ENCODE peak calls at places on chromosomes 11 and 22, in seven cellular contexts. X, M, G, Q, E, A and F are unnamed samples. For H3K9me3 and H3K27me3, the result is how much of the 10 kb centered on the place peaks cover.

GRCh38 chr11:47410404-47411264 is 2.2 kb downstream of the SLC39A13 start:
- DNase-seq in E (no peak), M (no peak), G (no peak), A (no peak), X (no peak), Q (no peak), F (no peak)

GRCh38 chr11:109902764-109903436 is 190.3 kb upstream of the ZC3H12C start:
- DNase-seq in A (no peak), Q (no peak), X (no peak), M (no peak), E (no peak), G (no peak), F (no peak)

GRCh38 chr22:29842740-29843139 is 4.7 kb upstream of the ASCC2 start:
- DNase-seq in G (peak), M (no peak), E (peak), X (peak), Q (no peak), A (no peak), F (peak)

GRCh38 chr22:40175571-40176105 is 2.1 kb upstream of the TNRC6B start:
- DNase-seq in G (no peak), X (peak), Q (no peak), M (no peak), E (no peak), A (no peak), F (no peak)

GRCh38 chr11:34887260-34887659 is 28.9 kb downstream of the APIP start:
- DNase-seq in G (no peak), Q (no peak), A (no peak), M (no peak), E (no peak), X (no peak), F (no peak)

GRCh38 chr22:24871611-24872205 is 65.7 kb downstream of the SGSM1 start:
- DNase-seq in G (no peak), Q (no peak), X (no peak), A (no peak), M (no peak), E (no peak), F (no peak)

GRCh38 chr11:127627629-127628462 is 627.3 kb upstream of the KIRREL3 start:
- DNase-seq in G (no peak), A (no peak), M (no peak), X (no peak), Q (no peak), E (peak), F (peak)

GRCh38 chr11:125901872-125902271 is 1.1 kb downstream of the PUS3 start:
- DNase-seq in A (no peak), G (no peak), X (no peak), E (no peak), Q (no peak), M (no peak), F (no peak)

GRCh38 chr22:25709758-25710157 is 32.2 kb upstream of the MYO18B start:
- DNase-seq in X (no peak), M (no peak), A (no peak), Q (no peak), G (no peak), E (no peak), F (no peak)

GRCh38 chr22:38163844-38164577 is 17.6 kb downstream of the PLA2G6 start:
- DNase-seq in X (no peak), G (no peak), Q (no peak), M (no peak), A (peak), E (no peak), F (no peak)

GRCh38 chr11:530960-531825 is 4.2 kb downstream of the HRAS start:
- DNase-seq in X (no peak), M (no peak), E (no peak), A (no peak), G (no peak), Q (no peak), F (no peak)

GRCh38 chr22:36323182-36323854 is 64.4 kb downstream of the MYH9 start:
- DNase-seq in A (no peak), G (no peak), X (peak), M (no peak), E (no peak), Q (peak), F (no peak)

GRCh38 chr11:45560935-45561330 is 104.5 kb downstream of the CHST1 start:
- DNase-seq in M (no peak), E (no peak), X (no peak), A (no peak), G (no peak), Q (no peak), F (no peak)

GRCh38 chr22:27726726-27727449 is 74.7 kb downstream of the MN1 start:
- DNase-seq in G (peak), Q (peak), X (no peak), A (peak), E (no peak), M (no peak), F (peak)

GRCh38 chr11:17145972-17146371 is 61.8 kb downstream of the PIK3C2A start:
- DNase-seq in A (no peak), G (peak), M (no peak), E (no peak), Q (no peak), X (no peak), F (no peak)

GRCh38 chr11:1180947-1181391 is 23.2 kb downstream of the MUC5AC start:
- DNase-seq in Q (no peak), G (no peak), M (no peak), X (no peak), E (no peak), A (no peak), F (no peak)

GRCh38 chr22:23438216-23438615 is 141.9 kb downstream of the IGLL1 start:
- DNase-seq in M (no peak), G (no peak), Q (peak), X (no peak), A (no peak), E (no peak), F (no peak)

GRCh38 chr11:68690671-68691401 is 6.5 kb downstream of the GAL start:
- DNase-seq in X (no peak), E (no peak), A (no peak), Q (no peak), M (no peak), G (no peak), F (no peak)

GRCh38 chr11:75447415-75447814 is 14.4 kb upstream of the KLHL35 start:
- DNase-seq in Q (no peak), A (no peak), M (no peak), G (no peak), E (no peak), X (no peak), F (no peak)

GRCh38 chr11:107704432-107704831 is 7.4 kb downstream of the SLN start:
- DNase-seq in M (no peak), G (peak), E (peak), X (no peak), A (no peak), Q (no peak), F (peak)

GRCh38 chr11:103480421-103480820 is 371.2 kb downstream of the DYNC2H1 start:
- DNase-seq in Q (no peak), A (no peak), G (no peak), X (no peak), M (no peak), E (no peak), F (no peak)

GRCh38 chr11:115256326-115257197 is 247.7 kb downstream of the CADM1 start:
- DNase-seq in M (peak), E (no peak), A (no peak), G (no peak), Q (no peak), X (no peak), F (no peak)

GRCh38 chr11:124467376-124468061 is 22.0 kb upstream of the OR8B8 start:
- DNase-seq in M (no peak), G (no peak), E (no peak), A (no peak), Q (no peak), X (no peak), F (peak)

GRCh38 chr11:33540946-33541915 is 159.4 kb downstream of the C11orf91 start:
- DNase-seq in E (no peak), Q (no peak), M (no peak), G (no peak), A (no peak), X (no peak), F (no peak)

GRCh38 chr11:8577791-8578581 is 16.0 kb downstream of the STK33 start:
- DNase-seq in A (no peak), G (peak), E (peak), Q (no peak), M (no peak), X (no peak), F (no peak)

GRCh38 chr11:8574798-8575197 is 19.2 kb downstream of the STK33 start:
- DNase-seq in G (no peak), X (no peak), E (no peak), A (no peak), Q (no peak), M (no peak), F (no peak)

DNA sequence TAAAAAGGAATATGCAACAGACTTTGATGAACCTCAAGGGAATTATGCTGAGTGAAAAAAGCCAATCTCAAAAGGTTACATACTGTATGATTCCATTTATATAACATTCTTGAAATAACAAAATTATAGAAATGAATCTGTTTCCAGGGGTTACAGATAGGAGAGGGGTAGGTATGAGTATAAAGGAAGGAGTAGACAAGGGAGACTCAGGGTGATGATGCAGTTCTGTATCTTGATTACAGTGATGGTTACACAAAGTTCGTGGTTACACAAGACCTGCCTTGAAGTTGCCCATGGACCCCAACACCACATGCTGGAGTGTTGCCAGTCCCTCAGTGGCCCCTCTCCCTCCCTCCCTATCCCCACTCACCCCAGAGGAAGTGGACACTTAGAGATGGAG is 20.3 kb downstream of the STK33 start:
- DNase-seq in X (no peak), Q (no peak), G (no peak), E (no peak), M (no peak), A (no peak), F (no peak)
- H3K4me3 ChIP-seq in X (no peak), Q (no peak), G (no peak), E (no peak), M (no peak), A (no peak), F (no peak)

GRCh38 chr11:134656861-134657540 is 245.0 kb upstream of the B3GAT1 start:
- DNase-seq in M (no peak), A (no peak), E (no peak), X (no peak), Q (peak), G (no peak), F (peak)
- H3K9me3 ChIP-seq in M (under half), A (under half), E (under half), X (under half), Q (under half), G (under half), F (under half)

GRCh38 chr22:45880732-45881523 is 96.0 kb downstream of the WNT7B start:
- DNase-seq in M (peak), G (no peak), E (no peak), Q (no peak), X (no peak), A (no peak), F (no peak)

GRCh38 chr22:45878051-45878764 is 98.8 kb downstream of the WNT7B start:
- DNase-seq in M (peak), E (no peak), Q (no peak), X (no peak), A (no peak), G (no peak), F (no peak)

GRCh38 chr22:45878901-45879551 is 97.9 kb downstream of the WNT7B start:
- DNase-seq in G (no peak), Q (no peak), E (no peak), X (no peak), M (no peak), A (no peak), F (no peak)

GRCh38 chr22:45880091-45880651 is 96.8 kb downstream of the WNT7B start:
- DNase-seq in Q (no peak), G (no peak), M (no peak), X (no peak), A (no peak), E (no peak), F (no peak)

GRCh38 chr22:45879552-45879949 is 97.4 kb downstream of the WNT7B start:
- DNase-seq in G (no peak), E (no peak), A (no peak), M (no peak), Q (no peak), X (no peak), F (no peak)
- H3K27me3 ChIP-seq in G (under half), E (under half), A (under half), M (under half), Q (half or more), X (half or more), F (under half)

DNA sequence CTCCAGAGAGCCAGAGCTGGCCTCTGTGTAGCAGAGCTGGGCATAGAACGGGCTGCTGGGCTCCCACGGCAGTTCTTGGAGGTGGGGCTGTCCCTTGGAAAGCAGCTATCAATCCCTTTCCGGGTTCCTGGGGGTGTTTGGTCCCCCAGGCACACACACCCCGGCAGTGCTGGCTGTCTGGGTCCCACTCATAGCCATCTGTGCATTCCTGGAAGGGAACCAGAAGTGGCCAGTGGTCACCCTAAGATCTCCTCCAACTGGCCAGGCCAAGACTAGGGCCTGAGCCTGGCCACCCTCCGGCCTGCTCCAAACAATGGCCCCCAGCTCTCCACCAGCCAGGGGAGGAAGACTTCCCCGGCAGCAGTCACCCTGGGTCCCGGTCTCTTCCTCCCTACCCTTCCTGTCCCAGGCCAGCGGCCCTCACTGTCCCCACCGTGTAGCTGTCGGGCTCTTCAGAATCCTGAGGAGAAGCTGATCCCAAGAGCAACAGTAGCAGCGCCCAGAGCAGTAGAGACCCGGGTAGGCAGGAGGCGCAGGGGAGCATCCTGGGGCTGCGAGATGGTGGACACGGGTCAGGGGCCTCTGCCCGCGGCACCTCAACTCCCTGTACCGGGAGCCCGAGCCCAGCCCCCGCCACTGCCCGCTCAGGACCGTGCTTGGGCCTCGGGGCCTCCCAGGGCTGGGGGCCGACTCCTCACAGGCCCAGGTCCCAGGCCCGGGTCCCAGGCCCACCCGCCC is 620 bp downstream of the EFEMP2 start:
- DNase-seq in M (no peak), A (no peak), E (no peak), Q (no peak), X (no peak), G (no peak), F (peak)
- H3K4me3 ChIP-seq in M (no peak), A (no peak), E (no peak), Q (peak), X (peak), G (no peak), F (peak)

GRCh38 chr22:47738472-47739013 is 976.1 kb downstream of the TBC1D22A start:
- DNase-seq in E (no peak), X (no peak), Q (no peak), G (no peak), M (no peak), A (no peak), F (no peak)
- H3K9me3 ChIP-seq in E (under half), X (under half), Q (under half), G (under half), M (under half), A (under half), F (under half)

DNA sequence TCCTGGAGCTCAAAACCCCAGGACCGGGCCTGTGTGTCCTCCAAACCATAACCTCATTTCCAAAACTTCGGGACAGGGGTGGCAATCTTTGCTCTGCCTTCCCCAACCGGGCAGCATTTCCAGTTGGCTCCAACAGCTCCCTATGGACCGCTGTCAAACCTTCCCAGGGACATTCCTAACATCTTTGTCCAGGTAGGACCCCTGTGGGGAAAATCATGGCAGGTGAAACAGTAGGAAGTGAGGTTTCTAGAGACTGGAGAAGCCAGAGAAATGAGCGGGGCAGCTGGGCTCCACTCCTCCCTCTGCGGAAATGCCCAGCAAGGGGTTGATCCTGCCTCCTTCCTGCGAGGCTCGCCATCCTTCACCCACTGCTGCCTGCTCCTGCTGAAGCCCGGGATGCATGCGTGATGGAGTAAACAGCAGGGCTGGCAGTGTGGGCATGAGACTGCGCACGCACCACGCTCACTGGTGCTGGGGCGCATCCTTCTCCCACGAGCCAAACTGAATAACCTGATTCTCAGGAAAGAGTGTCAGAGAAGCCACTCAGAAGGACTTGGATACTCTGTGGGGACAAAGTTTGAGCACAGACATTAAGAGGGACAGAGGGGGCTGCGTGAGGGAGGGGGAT is 136.3 kb downstream of the BUD13 start:
- DNase-seq in Q (no peak), M (no peak), X (no peak), E (no peak), A (no peak), G (no peak), F (no peak)
- H3K27me3 ChIP-seq in Q (under half), M (under half), X (under half), E (under half), A (under half), G (half or more), F (under half)